ENCODE peak calls at places on chromosomes 11 and 22, in four cellular contexts. L, W, B and U are unnamed samples.

GRCh38 chr11:130278151-130278550 is 36.6 kb downstream of the ZBTB44 start:
- DNase-seq in B (no peak), L (no peak), W (no peak), U (no peak)

GRCh38 chr11:71452354-71453020 is 516 bp upstream of the NADSYN1 start:
- DNase-seq in B (no peak), L (peak), W (peak), U (peak)

GRCh38 chr11:98434296-98434695 is 586.5 kb upstream of the CNTN5 start:
- DNase-seq in W (no peak), L (no peak), B (no peak), U (no peak)

GRCh38 chr11:124841765-124842700 is 23.2 kb upstream of the ROBO3 start:
- DNase-seq in W (no peak), B (no peak), L (no peak), U (no peak)

GRCh38 chr11:121059605-121060004 is 35.7 kb downstream of the TBCEL start:
- DNase-seq in B (no peak), W (no peak), L (no peak), U (no peak)

GRCh38 chr22:29503811-29504372 is 23.9 kb downstream of the NEFH start:
- DNase-seq in L (no peak), B (no peak), W (no peak), U (peak)

GRCh38 chr22:35629406-35630234 is 12.5 kb upstream of the MB start:
- DNase-seq in W (peak), B (peak), L (no peak), U (no peak)

GRCh38 chr22:37749831-37750595 is 53.2 kb downstream of the TRIOBP start:
- DNase-seq in B (no peak), L (no peak), W (no peak), U (no peak)

GRCh38 chr22:19291218-19291579 is 320 bp downstream of the CLTCL1 start:
- DNase-seq in B (peak), W (no peak), L (peak), U (no peak)

GRCh38 chr11:34792814-34793241 is 123.4 kb downstream of the APIP start:
- DNase-seq in W (no peak), L (no peak), B (no peak), U (no peak)

GRCh38 chr11:126638663-126639062 is 283.2 kb downstream of the ST3GAL4 start:
- DNase-seq in B (no peak), L (no peak), W (no peak), U (no peak)